ENCODE peak calls at places on chromosomes 2 and 18, in ten cellular contexts. One of them, this sample, is unnamed.

GRCh38 chr18:79765491-79766245 is 32.1 kb upstream of the KCNG2 start:
- DNase-seq in neural progenitor cell: no peak
- DNase-seq in breast epithelium: peak; percentile 19
- DNase-seq in choroid plexus epithelial cell: no peak
- DNase-seq in mammary epithelial cell: no peak
- DNase-seq in astrocyte of the spinal cord: no peak
- DNase-seq in AG04450: no peak
- DNase-seq in right lobe of liver: peak; percentile 18
- DNase-seq in GM23338: no peak
- DNase-seq in pancreas: no peak
- DNase-seq in this sample: peak; percentile 56

GRCh38 chr18:46672062-46672970 is 15.3 kb upstream of the LOXHD1 start:
- DNase-seq in neural progenitor cell: no peak
- DNase-seq in breast epithelium: no peak
- DNase-seq in choroid plexus epithelial cell: no peak
- DNase-seq in mammary epithelial cell: no peak
- DNase-seq in astrocyte of the spinal cord: peak; percentile 69
- DNase-seq in AG04450: no peak
- DNase-seq in right lobe of liver: no peak
- DNase-seq in GM23338: peak; percentile 35
- DNase-seq in pancreas: no peak
- DNase-seq in this sample: no peak

GRCh38 chr2:230677182-230677946 is 35.3 kb upstream of the CAB39 start:
- DNase-seq in neural progenitor cell: no peak
- DNase-seq in breast epithelium: no peak
- DNase-seq in choroid plexus epithelial cell: peak; percentile 49
- DNase-seq in mammary epithelial cell: peak; percentile 54
- DNase-seq in astrocyte of the spinal cord: peak; percentile 65
- DNase-seq in AG04450: no peak
- DNase-seq in right lobe of liver: no peak
- DNase-seq in GM23338: no peak
- DNase-seq in pancreas: no peak
- DNase-seq in this sample: peak; percentile 24

GRCh38 chr2:176088048-176088936 is 4.2 kb upstream of the HOXD13 start:
- DNase-seq in neural progenitor cell: peak; percentile 76
- DNase-seq in breast epithelium: no peak
- DNase-seq in choroid plexus epithelial cell: peak; percentile 45
- DNase-seq in mammary epithelial cell: peak; percentile 37
- DNase-seq in astrocyte of the spinal cord: peak; percentile 35
- DNase-seq in AG04450: no peak
- DNase-seq in right lobe of liver: peak; percentile 68
- DNase-seq in GM23338: peak; percentile 88
- DNase-seq in pancreas: peak; percentile 59
- DNase-seq in this sample: peak; percentile 46

GRCh38 chr2:137210039-137210438 is 444.7 kb downstream of the THSD7B start:
- DNase-seq in neural progenitor cell: no peak
- DNase-seq in breast epithelium: no peak
- DNase-seq in choroid plexus epithelial cell: no peak
- DNase-seq in mammary epithelial cell: no peak
- DNase-seq in astrocyte of the spinal cord: no peak
- DNase-seq in AG04450: no peak
- DNase-seq in right lobe of liver: no peak
- DNase-seq in GM23338: no peak
- DNase-seq in pancreas: no peak
- DNase-seq in this sample: no peak

GRCh38 chr2:1743396-1744150 is 742 bp downstream of the PXDN start:
- DNase-seq in neural progenitor cell: peak; percentile 83
- DNase-seq in breast epithelium: peak; percentile 51
- DNase-seq in choroid plexus epithelial cell: peak; percentile 69
- DNase-seq in mammary epithelial cell: peak; percentile 46
- DNase-seq in astrocyte of the spinal cord: peak; percentile 67
- DNase-seq in AG04450: no peak
- DNase-seq in right lobe of liver: peak; percentile 53
- DNase-seq in GM23338: peak; percentile 71
- DNase-seq in pancreas: no peak
- DNase-seq in this sample: peak; percentile 77

GRCh38 chr2:148561389-148561788 is 83.2 kb upstream of the EPC2 start:
- DNase-seq in neural progenitor cell: peak; percentile 34
- DNase-seq in breast epithelium: no peak
- DNase-seq in choroid plexus epithelial cell: peak; percentile 23
- DNase-seq in mammary epithelial cell: no peak
- DNase-seq in astrocyte of the spinal cord: no peak
- DNase-seq in AG04450: no peak
- DNase-seq in right lobe of liver: no peak
- DNase-seq in GM23338: no peak
- DNase-seq in pancreas: no peak
- DNase-seq in this sample: no peak

GRCh38 chr18:79123948-79124347 is 54.8 kb downstream of the ATP9B start:
- DNase-seq in neural progenitor cell: no peak
- DNase-seq in breast epithelium: no peak
- DNase-seq in choroid plexus epithelial cell: no peak
- DNase-seq in mammary epithelial cell: peak; percentile 17
- DNase-seq in astrocyte of the spinal cord: no peak
- DNase-seq in AG04450: no peak
- DNase-seq in right lobe of liver: no peak
- DNase-seq in GM23338: no peak
- DNase-seq in pancreas: no peak
- DNase-seq in this sample: no peak

GRCh38 chr2:8329660-8330622 is 351.9 kb upstream of the ID2 start:
- DNase-seq in neural progenitor cell: peak; percentile 21
- DNase-seq in breast epithelium: no peak
- DNase-seq in choroid plexus epithelial cell: no peak
- DNase-seq in mammary epithelial cell: no peak
- DNase-seq in astrocyte of the spinal cord: no peak
- DNase-seq in AG04450: no peak
- DNase-seq in right lobe of liver: peak; percentile 54
- DNase-seq in GM23338: no peak
- DNase-seq in pancreas: peak; percentile 41
- DNase-seq in this sample: no peak
- TF ChIP-seq CTCF in neural progenitor cell: no peak
- TF ChIP-seq CTCF in breast epithelium: no peak
- TF ChIP-seq CTCF in choroid plexus epithelial cell: no peak
- TF ChIP-seq CTCF in mammary epithelial cell: no peak
- TF ChIP-seq CTCF in astrocyte of the spinal cord: no peak
- TF ChIP-seq CTCF in AG04450: peak; percentile 4
- TF ChIP-seq CTCF in right lobe of liver: no peak
- TF ChIP-seq CTCF in GM23338: no peak
- TF ChIP-seq CTCF in pancreas: no peak
- TF ChIP-seq CTCF in this sample: no peak

GRCh38 chr2:216691210-216691741 is 4.1 kb downstream of the IGFBP5 start:
- DNase-seq in neural progenitor cell: peak; percentile 81
- DNase-seq in breast epithelium: peak; percentile 74
- DNase-seq in choroid plexus epithelial cell: peak; percentile 90
- DNase-seq in mammary epithelial cell: peak; percentile 58
- DNase-seq in astrocyte of the spinal cord: peak; percentile 72
- DNase-seq in AG04450: no peak
- DNase-seq in right lobe of liver: no peak
- DNase-seq in GM23338: peak; percentile 81
- DNase-seq in pancreas: peak; percentile 56
- DNase-seq in this sample: peak; percentile 38

GRCh38 chr2:216692636-216693413 is 2.5 kb downstream of the IGFBP5 start:
- DNase-seq in neural progenitor cell: peak; percentile 94
- DNase-seq in breast epithelium: peak; percentile 72
- DNase-seq in choroid plexus epithelial cell: peak; percentile 82
- DNase-seq in mammary epithelial cell: peak; percentile 50
- DNase-seq in astrocyte of the spinal cord: peak; percentile 71
- DNase-seq in AG04450: no peak
- DNase-seq in right lobe of liver: no peak
- DNase-seq in GM23338: peak; percentile 84
- DNase-seq in pancreas: peak; percentile 59
- DNase-seq in this sample: peak; percentile 21

GRCh38 chr2:216689397-216689796 is 6.0 kb downstream of the IGFBP5 start:
- DNase-seq in neural progenitor cell: no peak
- DNase-seq in breast epithelium: no peak
- DNase-seq in choroid plexus epithelial cell: no peak
- DNase-seq in mammary epithelial cell: no peak
- DNase-seq in astrocyte of the spinal cord: no peak
- DNase-seq in AG04450: no peak
- DNase-seq in right lobe of liver: no peak
- DNase-seq in GM23338: no peak
- DNase-seq in pancreas: no peak
- DNase-seq in this sample: no peak

GRCh38 chr2:216688731-216689360 is 6.5 kb downstream of the IGFBP5 start:
- DNase-seq in neural progenitor cell: no peak
- DNase-seq in breast epithelium: no peak
- DNase-seq in choroid plexus epithelial cell: no peak
- DNase-seq in mammary epithelial cell: no peak
- DNase-seq in astrocyte of the spinal cord: no peak
- DNase-seq in AG04450: no peak
- DNase-seq in right lobe of liver: no peak
- DNase-seq in GM23338: peak; percentile 24
- DNase-seq in pancreas: no peak
- DNase-seq in this sample: peak; percentile 34

DNA sequence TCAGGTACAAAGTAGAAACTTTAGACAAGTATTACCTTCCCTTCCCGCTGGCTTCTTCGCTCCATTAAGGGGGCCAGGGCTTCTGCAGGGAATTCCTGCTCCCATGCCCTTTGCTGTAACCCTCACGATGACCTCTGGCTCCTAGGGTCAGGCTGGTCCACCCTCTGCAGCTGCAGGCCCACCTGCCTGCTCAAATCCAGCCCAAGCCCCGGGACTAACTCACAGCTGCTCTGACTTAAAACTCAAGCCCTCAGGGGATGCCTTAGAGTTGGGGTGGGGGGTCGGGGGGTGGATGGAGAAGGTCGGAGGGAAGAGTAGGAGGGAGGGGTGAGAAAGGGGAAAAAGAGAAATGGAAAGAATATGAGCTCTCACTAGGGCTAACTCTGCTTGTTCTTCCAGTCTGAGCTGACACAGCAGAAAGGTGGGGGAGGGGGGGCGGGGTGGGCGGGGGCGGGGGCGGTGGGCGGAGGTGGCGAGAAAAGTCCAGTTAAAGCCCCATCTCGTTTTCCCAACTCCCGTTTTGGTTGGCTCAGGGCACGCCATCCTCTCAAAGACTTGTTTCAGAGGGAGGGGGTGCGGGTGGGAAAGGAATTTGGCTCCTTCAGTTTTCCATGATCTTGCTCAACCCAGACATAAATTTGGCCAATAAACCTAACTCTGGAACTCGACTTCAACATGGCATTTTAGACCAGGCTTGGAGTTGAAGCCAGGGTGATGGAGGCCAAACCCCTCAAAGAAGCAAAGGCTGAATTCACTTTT is 4.7 kb downstream of the IGFBP5 start:
- DNase-seq in neural progenitor cell: peak; percentile 83
- DNase-seq in breast epithelium: no peak
- DNase-seq in choroid plexus epithelial cell: no peak
- DNase-seq in mammary epithelial cell: no peak
- DNase-seq in astrocyte of the spinal cord: no peak
- DNase-seq in AG04450: no peak
- DNase-seq in right lobe of liver: no peak
- DNase-seq in GM23338: peak; percentile 53
- DNase-seq in pancreas: no peak
- DNase-seq in this sample: no peak
- H3K4me3 ChIP-seq in neural progenitor cell: peak overlapping the region; percentile 80
- H3K4me3 ChIP-seq in breast epithelium: peak overlapping the region; percentile 72
- H3K4me3 ChIP-seq in choroid plexus epithelial cell: peak overlapping the region; percentile 44
- H3K4me3 ChIP-seq in mammary epithelial cell: no peak overlapping the region
- H3K4me3 ChIP-seq in astrocyte of the spinal cord: peak overlapping the region; percentile 29
- H3K4me3 ChIP-seq in AG04450: peak overlapping the region; percentile 93
- H3K4me3 ChIP-seq in right lobe of liver: no peak overlapping the region
- H3K4me3 ChIP-seq in GM23338: peak overlapping the region; percentile 77
- H3K4me3 ChIP-seq in pancreas: no peak overlapping the region
- H3K4me3 ChIP-seq in this sample: no peak overlapping the region

GRCh38 chr2:159176555-159176954 is 109.9 kb downstream of the WDSUB1 start:
- DNase-seq in neural progenitor cell: no peak
- DNase-seq in breast epithelium: no peak
- DNase-seq in choroid plexus epithelial cell: no peak
- DNase-seq in mammary epithelial cell: no peak
- DNase-seq in astrocyte of the spinal cord: peak; percentile 13
- DNase-seq in AG04450: no peak
- DNase-seq in right lobe of liver: no peak
- DNase-seq in GM23338: no peak
- DNase-seq in pancreas: peak; percentile 50
- DNase-seq in this sample: no peak
- TF ChIP-seq CTCF in neural progenitor cell: no peak
- TF ChIP-seq CTCF in breast epithelium: no peak
- TF ChIP-seq CTCF in choroid plexus epithelial cell: peak; percentile 8
- TF ChIP-seq CTCF in mammary epithelial cell: no peak
- TF ChIP-seq CTCF in astrocyte of the spinal cord: no peak
- TF ChIP-seq CTCF in AG04450: peak; percentile 24
- TF ChIP-seq CTCF in right lobe of liver: no peak
- TF ChIP-seq CTCF in GM23338: no peak
- TF ChIP-seq CTCF in pancreas: no peak
- TF ChIP-seq CTCF in this sample: no peak

GRCh38 chr2:96164459-96165184 is 19.4 kb upstream of the DUSP2 start:
- DNase-seq in neural progenitor cell: peak; percentile 44
- DNase-seq in breast epithelium: no peak
- DNase-seq in choroid plexus epithelial cell: no peak
- DNase-seq in mammary epithelial cell: no peak
- DNase-seq in astrocyte of the spinal cord: no peak
- DNase-seq in AG04450: no peak
- DNase-seq in right lobe of liver: no peak
- DNase-seq in GM23338: peak; percentile 61
- DNase-seq in pancreas: no peak
- DNase-seq in this sample: no peak
- H3K4me3 ChIP-seq in neural progenitor cell: no peak overlapping the region
- H3K4me3 ChIP-seq in breast epithelium: no peak overlapping the region
- H3K4me3 ChIP-seq in choroid plexus epithelial cell: no peak overlapping the region
- H3K4me3 ChIP-seq in mammary epithelial cell: no peak overlapping the region
- H3K4me3 ChIP-seq in astrocyte of the spinal cord: no peak overlapping the region
- H3K4me3 ChIP-seq in AG04450: no peak overlapping the region
- H3K4me3 ChIP-seq in right lobe of liver: no peak overlapping the region
- H3K4me3 ChIP-seq in GM23338: no peak overlapping the region
- H3K4me3 ChIP-seq in pancreas: no peak overlapping the region
- H3K4me3 ChIP-seq in this sample: no peak overlapping the region

GRCh38 chr18:21134895-21135294 is 23.3 kb upstream of the ROCK1 start:
- DNase-seq in neural progenitor cell: no peak
- DNase-seq in breast epithelium: no peak
- DNase-seq in choroid plexus epithelial cell: peak; percentile 49
- DNase-seq in mammary epithelial cell: peak; percentile 20
- DNase-seq in astrocyte of the spinal cord: no peak
- DNase-seq in AG04450: no peak
- DNase-seq in right lobe of liver: no peak
- DNase-seq in GM23338: no peak
- DNase-seq in pancreas: no peak
- DNase-seq in this sample: peak; percentile 51
- TF ChIP-seq CTCF in neural progenitor cell: peak; percentile 4
- TF ChIP-seq CTCF in breast epithelium: no peak
- TF ChIP-seq CTCF in choroid plexus epithelial cell: peak; percentile 25
- TF ChIP-seq CTCF in mammary epithelial cell: peak; percentile 47
- TF ChIP-seq CTCF in astrocyte of the spinal cord: peak; percentile 24
- TF ChIP-seq CTCF in AG04450: peak; percentile 15
- TF ChIP-seq CTCF in right lobe of liver: peak; percentile 51
- TF ChIP-seq CTCF in GM23338: no peak
- TF ChIP-seq CTCF in pancreas: no peak
- TF ChIP-seq CTCF in this sample: peak; percentile 17

This sample was measured in cardiac fibroblast.